ENCODE peak calls at places on chromosomes 12 and 14, in seven cellular contexts. H, R, M, S, N, W and D are unnamed samples.

GRCh38 chr12:93167841-93168492 is 209.8 kb upstream of the NUDT4 start:
- DNase-seq in H (no peak), R (no peak), M (no peak), S (peak; percentile 17), N (peak; percentile 30), W (no peak), D (no peak)

GRCh38 chr12:38875571-38876228 is 29.7 kb downstream of the CPNE8 start:
- DNase-seq in H (no peak), R (no peak), M (no peak), S (no peak), N (no peak), W (no peak), D (no peak)

GRCh38 chr14:94342334-94342934 is 19.3 kb upstream of the SERPINA6 start:
- DNase-seq in H (peak; percentile 94), R (peak; percentile 60), M (no peak), S (no peak), N (peak; percentile 29), W (peak; percentile 75), D (peak; percentile 77)

GRCh38 chr12:98345308-98345876 is 170.0 kb upstream of the TMPO start:
- DNase-seq in H (no peak), R (no peak), M (no peak), S (no peak), N (no peak), W (no peak), D (no peak)

GRCh38 chr12:132266802-132267201 is 62.6 kb downstream of the GALNT9 start:
- DNase-seq in H (no peak), R (no peak), M (no peak), S (no peak), N (no peak), W (no peak), D (no peak)

GRCh38 chr12:119988788-119989618 is at the start of gene BICDL1:
- DNase-seq in H (peak; percentile 75), R (peak; percentile 99), M (peak; percentile 98), S (peak; percentile 43), N (peak; percentile 98), W (peak; percentile 88), D (peak; percentile 66)

GRCh38 chr12:21656931-21657335 is 709 bp downstream of the LDHB start:
- DNase-seq in H (peak; percentile 31), R (no peak), M (peak; percentile 33), S (no peak), N (peak; percentile 43), W (peak; percentile 63), D (no peak)

GRCh38 chr12:85076688-85077430 is 40.7 kb downstream of the LRRIQ1 start:
- DNase-seq in H (no peak), R (peak; percentile 72), M (no peak), S (no peak), N (no peak), W (peak; percentile 70), D (no peak)

GRCh38 chr14:57983235-57983634 is 117.3 kb upstream of the SLC35F4 start:
- DNase-seq in H (no peak), R (no peak), M (no peak), S (no peak), N (no peak), W (peak; percentile 63), D (no peak)

GRCh38 chr12:78375461-78375860 is 489.1 kb upstream of the SYT1 start:
- DNase-seq in H (no peak), R (no peak), M (no peak), S (no peak), N (no peak), W (no peak), D (no peak)

GRCh38 chr12:1171657-1172056 is 180.6 kb downstream of the ERC1 start:
- DNase-seq in H (no peak), R (peak; percentile 72), M (no peak), S (no peak), N (no peak), W (peak; percentile 86), D (no peak)

GRCh38 chr14:68523994-68524725 is 268.7 kb downstream of the ZFP36L1 start:
- DNase-seq in H (no peak), R (no peak), M (no peak), S (no peak), N (no peak), W (no peak), D (no peak)

GRCh38 chr12:61137677-61138380 is 1122.4 kb upstream of the USP15 start:
- DNase-seq in H (no peak), R (no peak), M (no peak), S (no peak), N (no peak), W (no peak), D (no peak)

GRCh38 chr12:124217508-124217981 is 77.3 kb upstream of the RFLNA start:
- DNase-seq in H (no peak), R (no peak), M (no peak), S (peak; percentile 24), N (no peak), W (peak; percentile 14), D (no peak)

GRCh38 chr12:123910057-123910456 is 62.6 kb downstream of the CCDC92 start:
- DNase-seq in H (no peak), R (no peak), M (no peak), S (no peak), N (no peak), W (no peak), D (no peak)

GRCh38 chr12:6647083-6647604 is at the start of gene ACRBP:
- DNase-seq in H (peak; percentile 88), R (peak; percentile 40), M (no peak), S (peak; percentile 58), N (no peak), W (no peak), D (peak; percentile 90)

GRCh38 chr12:4307593-4308333 is 13.2 kb upstream of the TIGAR start:
- DNase-seq in H (peak; percentile 66), R (peak; percentile 78), M (no peak), S (peak; percentile 35), N (no peak), W (peak; percentile 64), D (peak; percentile 76)

GRCh38 chr12:51199546-51199945 is 18.3 kb downstream of the POU6F1 start:
- DNase-seq in H (no peak), R (no peak), M (no peak), S (no peak), N (no peak), W (no peak), D (no peak)

GRCh38 chr14:105840266-105841021 is 314.1 kb downstream of the TMEM121 start:
- DNase-seq in H (peak; percentile 10), R (no peak), M (peak; percentile 15), S (no peak), N (no peak), W (no peak), D (no peak)

GRCh38 chr12:101670007-101670671 is 27.3 kb upstream of the CHPT1 start:
- DNase-seq in H (no peak), R (no peak), M (peak; percentile 43), S (no peak), N (peak; percentile 19), W (no peak), D (peak; percentile 15)